ENCODE peak calls at places on chromosomes 13 and 19, in six cellular contexts. One of them, this sample, is unnamed.

GRCh38 chr19:1655131-1655981 is 2.9 kb upstream of the TCF3 start:
- DNase-seq in CD8-positive, alpha-beta memory T cell: no peak
- DNase-seq in cardiac fibroblast: no peak
- DNase-seq in EH: no peak
- DNase-seq in lower lobe of right lung: no peak
- DNase-seq in activated CD8-positive, alpha-beta memory T cell treated with anti-CD3 and anti-CD28 coated beads, Interleukin-2, amount 50 U/mL, for 4 hours: no peak
- DNase-seq in this sample: no peak

GRCh38 chr19:20167020-20167644 is at the start of gene ZNF486:
- DNase-seq in CD8-positive, alpha-beta memory T cell: peak; percentile 97
- DNase-seq in cardiac fibroblast: peak; percentile 96
- DNase-seq in EH: peak; percentile 97
- DNase-seq in lower lobe of right lung: peak; percentile 93
- DNase-seq in activated CD8-positive, alpha-beta memory T cell treated with anti-CD3 and anti-CD28 coated beads, Interleukin-2, amount 50 U/mL, for 4 hours: peak; percentile 88
- DNase-seq in this sample: peak; percentile 90

GRCh38 chr13:98173431-98173921 is 3.6 kb downstream of the RNF113B start:
- DNase-seq in CD8-positive, alpha-beta memory T cell: no peak
- DNase-seq in cardiac fibroblast: peak; percentile 91
- DNase-seq in EH: peak; percentile 99
- DNase-seq in lower lobe of right lung: no peak
- DNase-seq in activated CD8-positive, alpha-beta memory T cell treated with anti-CD3 and anti-CD28 coated beads, Interleukin-2, amount 50 U/mL, for 4 hours: no peak
- DNase-seq in this sample: peak; percentile 84

GRCh38 chr13:93307166-93307565 is 80.6 kb downstream of the GPC6 start:
- DNase-seq in CD8-positive, alpha-beta memory T cell: no peak
- DNase-seq in cardiac fibroblast: no peak
- DNase-seq in EH: peak; percentile 8
- DNase-seq in lower lobe of right lung: no peak
- DNase-seq in activated CD8-positive, alpha-beta memory T cell treated with anti-CD3 and anti-CD28 coated beads, Interleukin-2, amount 50 U/mL, for 4 hours: no peak
- DNase-seq in this sample: no peak

GRCh38 chr13:101681834-101682233 is 229.4 kb downstream of the ITGBL1 start:
- DNase-seq in CD8-positive, alpha-beta memory T cell: no peak
- DNase-seq in cardiac fibroblast: no peak
- DNase-seq in EH: peak; percentile 18
- DNase-seq in lower lobe of right lung: no peak
- DNase-seq in activated CD8-positive, alpha-beta memory T cell treated with anti-CD3 and anti-CD28 coated beads, Interleukin-2, amount 50 U/mL, for 4 hours: no peak
- DNase-seq in this sample: no peak

GRCh38 chr19:28504727-28505126 is 708.2 kb downstream of the UQCRFS1 start:
- DNase-seq in CD8-positive, alpha-beta memory T cell: no peak
- DNase-seq in cardiac fibroblast: no peak
- DNase-seq in EH: no peak
- DNase-seq in lower lobe of right lung: no peak
- DNase-seq in activated CD8-positive, alpha-beta memory T cell treated with anti-CD3 and anti-CD28 coated beads, Interleukin-2, amount 50 U/mL, for 4 hours: no peak
- DNase-seq in this sample: no peak

GRCh38 chr19:34260771-34261173 is 6.4 kb downstream of the GARRE1 start:
- DNase-seq in CD8-positive, alpha-beta memory T cell: no peak
- DNase-seq in cardiac fibroblast: peak; percentile 59
- DNase-seq in EH: peak; percentile 68
- DNase-seq in lower lobe of right lung: no peak
- DNase-seq in activated CD8-positive, alpha-beta memory T cell treated with anti-CD3 and anti-CD28 coated beads, Interleukin-2, amount 50 U/mL, for 4 hours: no peak
- DNase-seq in this sample: peak; percentile 34

GRCh38 chr19:33199441-33200265 is 5.5 kb downstream of the LRP3 start:
- DNase-seq in CD8-positive, alpha-beta memory T cell: no peak
- DNase-seq in cardiac fibroblast: no peak
- DNase-seq in EH: peak; percentile 8
- DNase-seq in lower lobe of right lung: no peak
- DNase-seq in activated CD8-positive, alpha-beta memory T cell treated with anti-CD3 and anti-CD28 coated beads, Interleukin-2, amount 50 U/mL, for 4 hours: no peak
- DNase-seq in this sample: no peak

GRCh38 chr13:23946067-23946466 is 48.8 kb upstream of the C1QTNF9B start:
- DNase-seq in CD8-positive, alpha-beta memory T cell: no peak
- DNase-seq in cardiac fibroblast: no peak
- DNase-seq in EH: no peak
- DNase-seq in lower lobe of right lung: no peak
- DNase-seq in activated CD8-positive, alpha-beta memory T cell treated with anti-CD3 and anti-CD28 coated beads, Interleukin-2, amount 50 U/mL, for 4 hours: no peak
- DNase-seq in this sample: no peak

GRCh38 chr13:27592865-27593264 is 27.5 kb downstream of the LNX2 start:
- DNase-seq in CD8-positive, alpha-beta memory T cell: no peak
- DNase-seq in cardiac fibroblast: no peak
- DNase-seq in EH: no peak
- DNase-seq in lower lobe of right lung: no peak
- DNase-seq in activated CD8-positive, alpha-beta memory T cell treated with anti-CD3 and anti-CD28 coated beads, Interleukin-2, amount 50 U/mL, for 4 hours: no peak
- DNase-seq in this sample: no peak

GRCh38 chr19:46378268-46378667 is 31.4 kb downstream of the PPP5C start:
- DNase-seq in CD8-positive, alpha-beta memory T cell: no peak
- DNase-seq in cardiac fibroblast: peak; percentile 71
- DNase-seq in EH: peak; percentile 92
- DNase-seq in lower lobe of right lung: no peak
- DNase-seq in activated CD8-positive, alpha-beta memory T cell treated with anti-CD3 and anti-CD28 coated beads, Interleukin-2, amount 50 U/mL, for 4 hours: no peak
- DNase-seq in this sample: peak; percentile 70

GRCh38 chr13:48316826-48317510 is 13.4 kb downstream of the RB1 start:
- DNase-seq in CD8-positive, alpha-beta memory T cell: no peak
- DNase-seq in cardiac fibroblast: no peak
- DNase-seq in EH: no peak
- DNase-seq in lower lobe of right lung: no peak
- DNase-seq in activated CD8-positive, alpha-beta memory T cell treated with anti-CD3 and anti-CD28 coated beads, Interleukin-2, amount 50 U/mL, for 4 hours: no peak
- DNase-seq in this sample: no peak

GRCh38 chr13:20799726-20800416 is 26.1 kb upstream of the EEF1AKMT1 start:
- DNase-seq in CD8-positive, alpha-beta memory T cell: no peak
- DNase-seq in cardiac fibroblast: peak; percentile 52
- DNase-seq in EH: peak; percentile 45
- DNase-seq in lower lobe of right lung: no peak
- DNase-seq in activated CD8-positive, alpha-beta memory T cell treated with anti-CD3 and anti-CD28 coated beads, Interleukin-2, amount 50 U/mL, for 4 hours: no peak
- DNase-seq in this sample: peak; percentile 31

GRCh38 chr19:34336781-34337271 is 28.2 kb upstream of the GPI start:
- DNase-seq in CD8-positive, alpha-beta memory T cell: no peak
- DNase-seq in cardiac fibroblast: peak; percentile 63
- DNase-seq in EH: peak; percentile 49
- DNase-seq in lower lobe of right lung: no peak
- DNase-seq in activated CD8-positive, alpha-beta memory T cell treated with anti-CD3 and anti-CD28 coated beads, Interleukin-2, amount 50 U/mL, for 4 hours: peak; percentile 40
- DNase-seq in this sample: peak; percentile 37

GRCh38 chr19:41705393-41706174 is 2.8 kb upstream of the CEACAM5 start:
- DNase-seq in CD8-positive, alpha-beta memory T cell: no peak
- DNase-seq in cardiac fibroblast: peak; percentile 8
- DNase-seq in EH: peak; percentile 37
- DNase-seq in lower lobe of right lung: no peak
- DNase-seq in activated CD8-positive, alpha-beta memory T cell treated with anti-CD3 and anti-CD28 coated beads, Interleukin-2, amount 50 U/mL, for 4 hours: peak; percentile 26
- DNase-seq in this sample: no peak

GRCh38 chr19:45075215-45076028 is 856 bp downstream of the ZNF296 start:
- DNase-seq in CD8-positive, alpha-beta memory T cell: peak; percentile 64
- DNase-seq in cardiac fibroblast: peak; percentile 53
- DNase-seq in EH: peak; percentile 73
- DNase-seq in lower lobe of right lung: peak; percentile 95
- DNase-seq in activated CD8-positive, alpha-beta memory T cell treated with anti-CD3 and anti-CD28 coated beads, Interleukin-2, amount 50 U/mL, for 4 hours: peak; percentile 33
- DNase-seq in this sample: peak; percentile 82

GRCh38 chr19:919157-920050 is 2.3 kb downstream of the KISS1R start:
- DNase-seq in CD8-positive, alpha-beta memory T cell: peak; percentile 69
- DNase-seq in cardiac fibroblast: no peak
- DNase-seq in EH: no peak
- DNase-seq in lower lobe of right lung: no peak
- DNase-seq in activated CD8-positive, alpha-beta memory T cell treated with anti-CD3 and anti-CD28 coated beads, Interleukin-2, amount 50 U/mL, for 4 hours: peak; percentile 46
- DNase-seq in this sample: no peak

GRCh38 chr13:21033866-21034601 is 27.4 kb downstream of the LATS2 start:
- DNase-seq in CD8-positive, alpha-beta memory T cell: no peak
- DNase-seq in cardiac fibroblast: no peak
- DNase-seq in EH: peak; percentile 86
- DNase-seq in lower lobe of right lung: no peak
- DNase-seq in activated CD8-positive, alpha-beta memory T cell treated with anti-CD3 and anti-CD28 coated beads, Interleukin-2, amount 50 U/mL, for 4 hours: no peak
- DNase-seq in this sample: peak; percentile 59

GRCh38 chr13:24747248-24748151 is 16.5 kb upstream of the RNF17 start:
- DNase-seq in CD8-positive, alpha-beta memory T cell: no peak
- DNase-seq in cardiac fibroblast: peak; percentile 15
- DNase-seq in EH: no peak
- DNase-seq in lower lobe of right lung: no peak
- DNase-seq in activated CD8-positive, alpha-beta memory T cell treated with anti-CD3 and anti-CD28 coated beads, Interleukin-2, amount 50 U/mL, for 4 hours: no peak
- DNase-seq in this sample: no peak

GRCh38 chr19:46776927-46777911 is 11.2 kb downstream of the SLC1A5 start:
- DNase-seq in CD8-positive, alpha-beta memory T cell: no peak
- DNase-seq in cardiac fibroblast: no peak
- DNase-seq in EH: no peak
- DNase-seq in lower lobe of right lung: no peak
- DNase-seq in activated CD8-positive, alpha-beta memory T cell treated with anti-CD3 and anti-CD28 coated beads, Interleukin-2, amount 50 U/mL, for 4 hours: no peak
- DNase-seq in this sample: no peak

GRCh38 chr13:101144808-101145419 is 271.4 kb downstream of the NALCN start:
- DNase-seq in CD8-positive, alpha-beta memory T cell: no peak
- DNase-seq in cardiac fibroblast: peak; percentile 73
- DNase-seq in EH: peak; percentile 66
- DNase-seq in lower lobe of right lung: no peak
- DNase-seq in activated CD8-positive, alpha-beta memory T cell treated with anti-CD3 and anti-CD28 coated beads, Interleukin-2, amount 50 U/mL, for 4 hours: no peak
- DNase-seq in this sample: peak; percentile 31

GRCh38 chr13:45142440-45143345 is 22.4 kb downstream of the GTF2F2 start:
- DNase-seq in CD8-positive, alpha-beta memory T cell: no peak
- DNase-seq in cardiac fibroblast: no peak
- DNase-seq in EH: peak; percentile 22
- DNase-seq in lower lobe of right lung: no peak
- DNase-seq in activated CD8-positive, alpha-beta memory T cell treated with anti-CD3 and anti-CD28 coated beads, Interleukin-2, amount 50 U/mL, for 4 hours: no peak
- DNase-seq in this sample: no peak

GRCh38 chr13:114140131-114140908 is 7.9 kb upstream of the RASA3 start:
- DNase-seq in CD8-positive, alpha-beta memory T cell: peak; percentile 70
- DNase-seq in cardiac fibroblast: no peak
- DNase-seq in EH: no peak
- DNase-seq in lower lobe of right lung: no peak
- DNase-seq in activated CD8-positive, alpha-beta memory T cell treated with anti-CD3 and anti-CD28 coated beads, Interleukin-2, amount 50 U/mL, for 4 hours: no peak
- DNase-seq in this sample: no peak

GRCh38 chr13:30870049-30870884 is 35.8 kb upstream of the MEDAG start:
- DNase-seq in CD8-positive, alpha-beta memory T cell: no peak
- DNase-seq in cardiac fibroblast: peak; percentile 99
- DNase-seq in EH: peak; percentile 100
- DNase-seq in lower lobe of right lung: no peak
- DNase-seq in activated CD8-positive, alpha-beta memory T cell treated with anti-CD3 and anti-CD28 coated beads, Interleukin-2, amount 50 U/mL, for 4 hours: no peak
- DNase-seq in this sample: peak; percentile 93

GRCh38 chr13:113411216-113412023 is 41.9 kb downstream of the ADPRHL1 start:
- DNase-seq in CD8-positive, alpha-beta memory T cell: no peak
- DNase-seq in cardiac fibroblast: peak; percentile 78
- DNase-seq in EH: peak; percentile 98
- DNase-seq in lower lobe of right lung: peak; percentile 37
- DNase-seq in activated CD8-positive, alpha-beta memory T cell treated with anti-CD3 and anti-CD28 coated beads, Interleukin-2, amount 50 U/mL, for 4 hours: no peak
- DNase-seq in this sample: peak; percentile 94